ENCODE peak calls at places on chromosomes 5 and 9, in four cellular contexts. Y is NCI-H1105, L is AG08396, C is hepatic stellate cell. F is an unnamed sample.

GRCh38 chr5:34707451-34708107 is 51.5 kb downstream of the RAI14 start:
- DNase-seq in Y (no peak), L (no peak), C (no peak), F (no peak)

GRCh38 chr5:59124983-59125960 is 542.4 kb downstream of the RAB3C start:
- DNase-seq in Y (no peak), L (no peak), C (no peak), F (no peak)

GRCh38 chr9:130194406-130194932 is 22.3 kb downstream of the NCS1 start:
- DNase-seq in Y (no peak), L (no peak), C (no peak), F (no peak)

GRCh38 chr5:1116977-1117376 is 5.1 kb upstream of the SLC12A7 start:
- DNase-seq in Y (no peak), L (no peak), C (no peak), F (no peak)

GRCh38 chr9:14096182-14096922 is 217.6 kb downstream of the NFIB start:
- DNase-seq in Y (peak), L (no peak), C (peak), F (no peak)

GRCh38 chr9:78438765-78439164 is 141.8 kb downstream of the PSAT1 start:
- DNase-seq in Y (no peak), L (no peak), C (no peak), F (no peak)

GRCh38 chr5:142095035-142095434 is 13.5 kb upstream of the NDFIP1 start:
- DNase-seq in Y (no peak), L (no peak), C (no peak), F (no peak)

GRCh38 chr5:156186760-156187159 is 140.2 kb upstream of the SGCD start:
- DNase-seq in Y (no peak), L (peak), C (no peak), F (no peak)

GRCh38 chr5:140041099-140041491 is 2.0 kb downstream of the NRG2 start:
- DNase-seq in Y (no peak), L (no peak), C (no peak), F (no peak)

GRCh38 chr9:613771-614347 is 227.6 kb upstream of the DMRT1 start:
- DNase-seq in Y (no peak), L (peak), C (peak), F (no peak)

GRCh38 chr5:135191084-135191826 is 157.2 kb upstream of the PITX1 start:
- DNase-seq in Y (no peak), L (peak), C (peak), F (no peak)

GRCh38 chr5:219492-219891 is 1.4 kb downstream of the SDHA start:
- DNase-seq in Y (no peak), L (no peak), C (no peak), F (peak)

GRCh38 chr9:99000480-99001395 is 57.0 kb downstream of the COL15A1 start:
- DNase-seq in Y (peak), L (peak), C (peak), F (peak)

GRCh38 chr9:133115604-133116345 is 5.3 kb downstream of the RALGDS start:
- DNase-seq in Y (no peak), L (no peak), C (no peak), F (no peak)

GRCh38 chr9:87766697-87767096 is 40.8 kb downstream of the CTSL start:
- DNase-seq in Y (no peak), L (no peak), C (no peak), F (no peak)